ENCODE peak calls at places on chromosomes 3 and 15, in four cellular contexts. R, W, F and N are unnamed samples. For H3K4me1, the result is how much of the 10 kb centered on the place peaks cover.

GRCh38 chr3:110261141-110261540 is 810.5 kb upstream of the NECTIN3 start:
- DNase-seq in R (no peak), W (no peak), F (no peak), N (no peak)

GRCh38 chr3:145936986-145937385 is 224.0 kb downstream of the PLOD2 start:
- DNase-seq in R (no peak), F (no peak), W (no peak), N (no peak)

GRCh38 chr15:63672369-63672768 is 75.2 kb downstream of the FBXL22 start:
- DNase-seq in W (no peak), F (no peak), R (no peak), N (no peak)

GRCh38 chr3:159948423-159949140 is 40.1 kb upstream of the IL12A start:
- DNase-seq in F (no peak), W (no peak), R (no peak), N (no peak)

GRCh38 chr3:66348696-66349095 is 127.9 kb downstream of the SLC25A26 start:
- DNase-seq in W (no peak), F (no peak), R (no peak), N (no peak)

GRCh38 chr3:185337231-185337816 is 25.6 kb upstream of the MAP3K13 start:
- DNase-seq in R (no peak), F (no peak), W (no peak), N (no peak)

GRCh38 chr3:152328841-152329240 is 60.1 kb downstream of the MBNL1 start:
- DNase-seq in F (no peak), W (no peak), R (no peak), N (no peak)

GRCh38 chr3:87333393-87333892 is 57.1 kb upstream of the POU1F1 start:
- DNase-seq in W (no peak), R (no peak), F (no peak), N (no peak)

GRCh38 chr3:71117572-71118247 is 465.8 kb downstream of the FOXP1 start:
- DNase-seq in W (no peak), R (no peak), F (no peak), N (no peak)

GRCh38 chr3:138862531-138862923 is 27.8 kb upstream of the PIK3CB start:
- DNase-seq in R (peak), F (peak), W (no peak), N (no peak)

GRCh38 chr3:67737158-67737557 is 82.7 kb upstream of the SUCLG2 start:
- DNase-seq in F (no peak), R (no peak), W (no peak), N (no peak)

GRCh38 chr3:150436161-150436560 is 28.1 kb downstream of the TSC22D2 start:
- DNase-seq in R (no peak), W (no peak), F (no peak), N (no peak)

GRCh38 chr3:12965999-12966846 is 107.0 kb downstream of the IQSEC1 start:
- DNase-seq in F (no peak), R (no peak), W (no peak), N (peak)

GRCh38 chr3:12964713-12965612 is 108.3 kb downstream of the IQSEC1 start:
- DNase-seq in F (no peak), W (no peak), R (no peak), N (no peak)

GRCh38 chr3:12968541-12968940 is 104.7 kb downstream of the IQSEC1 start:
- DNase-seq in F (no peak), W (no peak), R (no peak), N (no peak)

GRCh38 chr3:12967751-12968209 is 105.4 kb downstream of the IQSEC1 start:
- DNase-seq in R (peak), F (peak), W (peak), N (peak)

GRCh38 chr3:12966847-12967750 is 106.1 kb downstream of the IQSEC1 start:
- DNase-seq in R (no peak), W (no peak), F (peak), N (peak)
- H2AFZ ChIP-seq in R (no peak), W (no peak), F (no peak), N (peak)

GRCh38 chr3:141430326-141430725 is 56.5 kb upstream of the RASA2 start:
- DNase-seq in W (no peak), F (no peak), R (no peak), N (no peak)
- H3K4me1 ChIP-seq in W (half or more), F (under half), R (under half), N (under half)

DNA sequence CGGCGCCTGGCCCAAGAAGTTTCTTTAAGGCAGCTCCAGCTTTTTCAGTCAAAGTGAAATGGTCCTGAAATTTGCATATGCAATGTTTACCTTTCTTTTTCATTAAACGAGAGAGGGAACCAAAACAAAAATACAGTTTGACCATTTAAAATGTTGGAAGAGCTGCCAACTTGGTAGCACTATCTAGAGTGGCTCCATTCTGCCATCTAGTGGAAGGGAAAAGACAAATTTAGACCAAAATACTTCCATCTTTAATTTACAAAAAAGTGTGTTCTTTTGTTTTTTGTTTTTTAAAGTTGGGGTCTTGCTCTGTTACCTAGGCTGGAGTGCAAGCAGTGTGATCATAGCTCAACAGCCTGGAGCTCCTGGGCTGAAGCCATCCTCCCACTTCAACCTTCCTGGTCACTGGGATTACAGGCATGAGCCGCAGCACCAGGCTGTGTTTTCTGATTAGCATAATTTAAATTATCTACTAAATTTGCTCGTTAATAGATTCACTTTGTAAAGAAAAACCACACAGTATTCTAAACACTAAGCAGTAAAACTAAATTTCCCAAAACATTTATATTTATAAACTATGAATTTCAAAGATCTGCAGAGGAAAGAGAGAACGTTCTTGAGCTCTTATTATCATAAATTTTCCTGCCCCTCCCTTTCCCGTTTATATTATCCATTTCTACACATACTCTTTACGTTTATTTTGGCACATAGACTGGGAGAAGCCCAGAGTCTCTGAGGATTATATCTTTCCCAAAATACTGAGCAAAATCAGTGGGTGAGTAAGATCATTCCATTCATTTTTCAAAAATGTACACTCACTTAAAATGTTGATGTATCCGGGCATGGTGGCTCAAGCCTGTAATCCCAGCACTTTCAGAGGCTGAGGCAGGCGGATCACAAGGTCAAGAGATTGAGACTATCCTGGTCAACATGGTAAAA is 15.4 kb upstream of the RFC4 start:
- DNase-seq in W (peak), F (no peak), R (no peak), N (no peak)
- H2AFZ ChIP-seq in W (no peak), F (peak), R (peak), N (no peak)

DNA sequence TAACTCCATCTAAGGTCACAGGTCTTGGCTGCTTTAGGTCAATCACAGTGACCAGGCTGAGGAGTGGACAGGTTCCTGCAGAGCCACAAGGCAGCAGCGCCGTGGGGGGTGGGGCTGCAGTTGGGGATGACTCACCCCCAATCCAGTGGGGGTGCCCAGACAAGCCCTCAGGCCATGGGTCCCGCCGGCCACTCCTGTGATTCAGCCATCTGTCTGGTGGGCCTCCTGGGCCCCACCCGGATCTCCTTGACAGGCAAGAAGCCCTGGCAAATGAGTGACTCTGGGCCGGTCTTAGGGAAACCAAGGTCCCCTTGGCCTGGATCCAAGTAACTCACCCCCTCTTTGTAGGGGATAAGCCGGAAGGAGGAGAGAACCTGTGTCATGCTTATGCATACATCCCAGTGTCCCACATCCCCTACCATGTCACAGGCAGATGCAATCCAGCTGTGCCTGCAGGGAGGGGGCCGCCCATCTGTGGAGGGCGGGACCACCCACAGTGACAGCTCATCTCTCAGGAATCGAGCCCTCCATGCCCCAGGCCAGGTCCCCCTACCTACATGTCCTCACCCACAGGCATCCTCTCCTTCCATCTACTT is 495 bp upstream of the COL7A1 start:
- DNase-seq in R (peak), F (peak), W (no peak), N (no peak)
- H3K4me1 ChIP-seq in R (under half), F (under half), W (under half), N (under half)

DNA sequence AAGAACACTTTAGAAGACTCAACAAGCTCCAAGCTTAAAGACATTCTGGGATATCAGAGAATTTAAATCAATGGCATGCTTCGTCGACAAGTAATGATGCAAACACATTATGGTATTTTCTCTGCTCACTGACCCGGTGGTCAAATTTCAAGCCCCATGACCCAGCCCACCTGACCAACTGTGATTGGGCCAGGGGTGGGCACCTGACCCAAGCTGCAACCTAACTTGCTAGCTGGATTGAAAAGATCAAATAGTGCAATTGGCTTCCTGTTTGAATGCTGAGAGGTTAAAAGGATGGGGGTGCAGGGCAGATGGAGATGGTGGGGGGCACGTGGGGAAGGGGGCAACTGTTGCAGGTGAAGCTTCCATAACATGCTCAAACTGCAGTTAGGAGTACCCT is 250.4 kb downstream of the CLSTN2 start:
- DNase-seq in F (no peak), R (no peak), W (no peak), N (no peak)
- H2AFZ ChIP-seq in F (no peak), R (no peak), W (no peak), N (no peak)

GRCh38 chr15:69525543-69525942 is 72.9 kb downstream of the RPLP1 start:
- DNase-seq in W (no peak), R (no peak), F (no peak), N (no peak)
- H3K4me1 ChIP-seq in W (under half), R (under half), F (under half), N (under half)

DNA sequence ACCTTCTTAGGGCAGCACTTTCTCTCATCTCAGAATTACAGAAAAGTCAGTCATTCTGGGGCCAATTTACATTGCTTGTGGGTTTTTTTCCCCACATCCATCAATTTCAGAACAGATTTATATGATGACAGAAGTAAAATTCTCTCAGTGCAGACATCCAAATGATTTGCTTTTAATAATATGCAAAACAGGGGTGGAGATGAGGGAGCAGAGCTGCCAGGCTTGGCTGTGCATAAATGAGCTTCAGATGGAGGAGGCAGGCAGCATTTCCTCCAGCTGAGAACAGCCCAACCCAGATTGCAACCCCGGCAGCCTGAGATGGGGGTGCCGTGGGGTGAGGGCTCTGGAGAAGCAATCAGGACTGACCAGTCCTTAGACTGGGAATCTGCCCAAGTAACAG is 44.0 kb downstream of the EDEM1 start:
- DNase-seq in W (peak), F (no peak), R (no peak), N (no peak)
- H2AFZ ChIP-seq in W (peak), F (no peak), R (no peak), N (no peak)

GRCh38 chr15:60005352-60006202 is 1.5 kb downstream of the FOXB1 start:
- DNase-seq in W (no peak), F (peak), R (peak), N (peak)

GRCh38 chr15:60003243-60004018 is 680 bp upstream of the FOXB1 start:
- DNase-seq in F (no peak), R (no peak), W (no peak), N (peak)

GRCh38 chr15:60006203-60006782 is 2.2 kb downstream of the FOXB1 start:
- DNase-seq in W (peak), F (peak), R (peak), N (peak)

GRCh38 chr15:60004019-60004845 is at the start of gene FOXB1:
- DNase-seq in R (peak), W (no peak), F (peak), N (peak)

GRCh38 chr15:60004846-60005351 is 788 bp downstream of the FOXB1 start:
- DNase-seq in F (peak), W (no peak), R (no peak), N (peak)
- H3K4me1 ChIP-seq in F (under half), W (under half), R (under half), N (under half)

GRCh38 chr3:187183210-187183862 is 13.9 kb upstream of the RTP1 start:
- DNase-seq in R (no peak), F (peak), W (no peak), N (peak)
- H2AFZ ChIP-seq in R (no peak), F (no peak), W (no peak), N (no peak)

GRCh38 chr15:60389261-60390077 is 8.3 kb downstream of the ANXA2 start:
- DNase-seq in R (no peak), W (peak), F (no peak), N (peak)
- H3K4me1 ChIP-seq in R (under half), W (under half), F (under half), N (under half)